ENCODE peak calls at places on chromosomes 12 and 14, in nine cellular contexts. M is heart left ventricle, T is psoas muscle, C is iPS DF 6.9, G is HepG2, L is mammary epithelial cell, H is Peyer's patch, P is A673, A is HCT116. X is an unnamed sample. For H3K4me1, the result is how much of the 10 kb centered on the place peaks cover.

GRCh38 chr12:115227137-115227615 is 543.2 kb upstream of the TBX3 start:
- DNase-seq in M (peak), T (peak), C (no peak), G (peak), L (peak), H (peak), P (no peak), A (peak), X (peak)

GRCh38 chr14:28635387-28635786 is 131.2 kb upstream of the FOXG1 start:
- DNase-seq in M (no peak), T (no peak), C (no peak), G (peak), L (peak), H (no peak), P (peak), A (peak), X (peak)

GRCh38 chr14:81208489-81208888 is 12.3 kb downstream of the GTF2A1 start:
- DNase-seq in M (no peak), T (peak), C (no peak), G (no peak), L (no peak), H (peak), P (no peak), A (no peak), X (no peak)

GRCh38 chr14:35050652-35051051 is 4.6 kb downstream of the FAM177A1 start:
- DNase-seq in M (peak), T (no peak), C (no peak), G (peak), L (no peak), H (no peak), P (peak), A (no peak), X (no peak)

GRCh38 chr12:15819644-15820437 is 30.7 kb upstream of the EPS8 start:
- DNase-seq in M (no peak), T (no peak), C (no peak), G (peak), L (no peak), H (no peak), P (no peak), A (no peak), X (no peak)

GRCh38 chr14:45743884-45744283 is 490.9 kb upstream of the MIS18BP1 start:
- DNase-seq in M (no peak), T (no peak), C (no peak), G (no peak), L (no peak), H (no peak), P (no peak), A (peak), X (no peak)

GRCh38 chr12:78759387-78759786 is 105.2 kb upstream of the SYT1 start:
- DNase-seq in M (no peak), T (no peak), C (no peak), G (peak), L (peak), H (no peak), P (peak), A (no peak), X (no peak)

GRCh38 chr14:63276492-63277342 is 42.0 kb downstream of the GPHB5 start:
- DNase-seq in M (no peak), T (no peak), C (no peak), G (peak), L (peak), H (no peak), P (peak), A (peak), X (no peak)

GRCh38 chr14:103657466-103657865 is 28.5 kb downstream of the KLC1 start:
- DNase-seq in M (no peak), T (no peak), C (no peak), G (no peak), L (no peak), H (no peak), P (no peak), A (no peak), X (no peak)

GRCh38 chr14:51901475-51902024 is 41.1 kb downstream of the GNG2 start:
- DNase-seq in M (no peak), T (no peak), C (no peak), G (no peak), L (no peak), H (no peak), P (no peak), A (no peak), X (no peak)

GRCh38 chr12:127270193-127270592 is 996.8 kb upstream of the TMEM132C start:
- DNase-seq in M (no peak), T (no peak), C (no peak), G (no peak), L (peak), H (no peak), P (no peak), A (no peak), X (no peak)

GRCh38 chr14:58898655-58899316 is 261.0 kb downstream of the DACT1 start:
- DNase-seq in M (no peak), T (no peak), C (no peak), G (no peak), L (peak), H (no peak), P (no peak), A (no peak), X (no peak)

GRCh38 chr12:19992311-19992710 is 376.0 kb upstream of the PDE3A start:
- DNase-seq in M (no peak), T (no peak), C (no peak), G (no peak), L (no peak), H (peak), P (no peak), A (no peak), X (no peak)

GRCh38 chr14:105091335-105092123 is 26.3 kb upstream of the GPR132 start:
- DNase-seq in M (peak), T (no peak), C (no peak), G (peak), L (peak), H (peak), P (no peak), A (peak), X (peak)

GRCh38 chr12:124603910-124604775 is 36.7 kb upstream of the NCOR2 start:
- DNase-seq in M (no peak), T (no peak), C (no peak), G (no peak), L (no peak), H (no peak), P (no peak), A (no peak), X (no peak)

GRCh38 chr14:36498938-36499337 is 21.1 kb downstream of the NKX2-1 start:
- DNase-seq in M (no peak), T (no peak), C (no peak), G (no peak), L (no peak), H (no peak), P (no peak), A (no peak), X (no peak)

GRCh38 chr12:116849216-116849615 is 32.0 kb downstream of the HRK start:
- DNase-seq in M (no peak), T (no peak), C (no peak), G (no peak), L (no peak), H (no peak), P (no peak), A (no peak), X (no peak)

GRCh38 chr14:101077511-101078074 is 174.1 kb upstream of the RTL1 start:
- DNase-seq in M (no peak), T (no peak), C (no peak), G (no peak), L (no peak), H (peak), P (peak), A (no peak), X (no peak)

GRCh38 chr14:40129162-40129561 is 696.9 kb upstream of the FBXO33 start:
- DNase-seq in M (no peak), T (no peak), C (no peak), G (no peak), L (no peak), H (no peak), P (no peak), A (no peak), X (no peak)

GRCh38 chr12:50217202-50217601 is 50.0 kb upstream of the CERS5 start:
- DNase-seq in M (no peak), T (no peak), C (no peak), G (no peak), L (no peak), H (no peak), P (no peak), A (no peak), X (no peak)

GRCh38 chr12:107884769-107885694 is 110.5 kb downstream of the ASCL4 start:
- DNase-seq in M (peak), T (no peak), C (no peak), G (peak), L (peak), H (peak), P (peak), A (peak), X (peak)

GRCh38 chr12:50985322-50985721 is 33.0 kb downstream of the HIGD1C start:
- DNase-seq in M (peak), T (no peak), C (no peak), G (peak), L (peak), H (no peak), P (no peak), A (peak), X (no peak)

GRCh38 chr12:76060111-76060510 is 24.4 kb downstream of the NAP1L1 start:
- DNase-seq in M (no peak), T (no peak), C (no peak), G (no peak), L (no peak), H (no peak), P (no peak), A (no peak), X (no peak)

GRCh38 chr14:54370323-54371125 is 26.3 kb upstream of the CDKN3 start:
- DNase-seq in M (no peak), T (no peak), C (no peak), G (no peak), L (no peak), H (no peak), P (no peak), A (no peak), X (no peak)

GRCh38 chr12:55720894-55721444 is 776 bp downstream of the RDH5 start:
- DNase-seq in M (peak), T (peak), C (no peak), G (peak), L (peak), H (peak), P (no peak), A (peak), X (peak)

GRCh38 chr12:67422081-67422480 is 152.9 kb downstream of the CAND1 start:
- DNase-seq in M (no peak), T (no peak), C (no peak), G (no peak), L (no peak), H (no peak), P (no peak), A (no peak), X (no peak)

GRCh38 chr12:25323774-25324086 is 73.0 kb upstream of the KRAS start:
- DNase-seq in M (no peak), T (no peak), C (no peak), G (no peak), L (no peak), H (no peak), P (no peak), A (no peak), X (no peak)

GRCh38 chr12:7497661-7498060 is 5.9 kb downstream of the CD163 start:
- DNase-seq in M (no peak), T (no peak), C (no peak), G (no peak), L (peak), H (no peak), P (no peak), A (no peak), X (no peak)

GRCh38 chr14:105475269-105475915 is 771 bp downstream of the CRIP2 start:
- DNase-seq in M (peak), T (no peak), C (no peak), G (no peak), L (peak), H (no peak), P (no peak), A (no peak), X (no peak)

GRCh38 chr14:76250345-76250744 is 98.6 kb downstream of the GPATCH2L start:
- DNase-seq in M (no peak), T (no peak), C (no peak), G (no peak), L (no peak), H (no peak), P (no peak), A (no peak), X (no peak)

GRCh38 chr14:76498536-76498935 is 122.6 kb downstream of the ESRRB start:
- DNase-seq in M (no peak), T (no peak), C (no peak), G (no peak), L (no peak), H (peak), P (no peak), A (no peak), X (no peak)

GRCh38 chr12:28313631-28314030 is 123.4 kb downstream of the CCDC91 start:
- DNase-seq in M (peak), T (no peak), C (no peak), G (no peak), L (peak), H (no peak), P (peak), A (no peak), X (no peak)

GRCh38 chr12:53219116-53219955 is 12.3 kb upstream of the ITGB7 start:
- DNase-seq in M (peak), T (peak), C (no peak), G (no peak), L (peak), H (no peak), P (peak), A (no peak), X (no peak)

GRCh38 chr12:53991077-53991460 is 6.1 kb downstream of the HOXC10 start:
- DNase-seq in M (no peak), T (peak), C (no peak), G (no peak), L (peak), H (no peak), P (no peak), A (no peak), X (no peak)

GRCh38 chr12:131882804-131883520 is 11.5 kb upstream of the ULK1 start:
- DNase-seq in M (no peak), T (no peak), C (no peak), G (no peak), L (no peak), H (no peak), P (no peak), A (no peak), X (peak)

GRCh38 chr14:92832137-92832700 is 38.1 kb downstream of the GOLGA5 start:
- DNase-seq in M (no peak), T (no peak), C (no peak), G (no peak), L (no peak), H (no peak), P (no peak), A (no peak), X (no peak)

GRCh38 chr12:73769337-73769736 is 768.3 kb upstream of the ATXN7L3B start:
- DNase-seq in M (no peak), T (no peak), C (no peak), G (peak), L (no peak), H (no peak), P (no peak), A (no peak), X (peak)

DNA sequence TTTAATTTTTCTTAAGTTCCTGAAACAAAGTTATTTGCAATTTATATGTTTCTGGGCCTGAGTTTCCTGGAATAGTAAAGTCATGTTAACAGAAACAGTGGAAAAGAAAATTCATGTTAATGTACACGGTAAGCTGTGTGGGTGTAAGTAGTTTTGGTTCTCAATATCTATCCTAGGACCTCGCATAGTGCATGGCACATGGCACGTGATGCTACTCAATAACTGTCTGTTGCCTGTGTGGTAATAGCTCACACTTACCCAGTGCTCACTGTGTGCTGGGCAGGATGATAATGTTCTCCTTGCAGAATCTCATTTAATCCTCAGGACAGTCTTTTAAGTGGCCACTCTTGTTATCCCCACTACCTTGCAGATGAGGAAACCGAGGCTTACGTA is 100.7 kb downstream of the DUSP16 start:
- DNase-seq in M (no peak), T (no peak), C (no peak), G (no peak), L (no peak), H (no peak), P (no peak), A (no peak), X (no peak)
- H3K4me1 ChIP-seq in M (under half), T (under half), C (under half), G (under half), L (under half), H (under half), P (under half), A (under half), X (under half)

DNA sequence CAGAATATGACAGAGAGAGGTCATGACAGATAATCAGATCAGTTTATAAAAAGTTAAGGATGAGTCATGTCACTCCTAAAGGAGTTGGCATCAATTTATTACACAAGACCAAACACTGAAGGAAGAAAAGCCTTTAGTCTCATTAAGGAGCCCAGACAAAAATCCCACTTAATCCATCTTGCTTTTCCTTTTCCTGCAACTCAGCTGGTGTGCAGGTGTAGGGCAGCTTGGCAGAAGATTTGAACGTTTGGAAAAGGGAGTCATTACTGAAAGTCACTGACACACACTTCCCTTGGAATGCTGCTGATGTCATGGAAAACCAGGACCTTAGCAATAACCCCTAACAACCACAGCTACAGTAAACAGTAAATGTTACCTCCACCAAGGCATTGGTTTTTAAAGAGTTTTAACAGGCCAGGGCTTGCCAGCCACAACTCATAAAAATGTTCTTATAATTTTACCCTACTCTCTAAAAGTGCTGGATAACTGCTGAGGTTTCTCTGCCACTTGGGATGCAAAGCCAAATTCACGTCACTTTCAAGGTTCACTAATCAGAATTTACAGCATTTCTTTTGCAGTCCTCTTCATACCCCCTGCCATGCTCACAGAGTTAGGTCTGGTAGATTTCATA is 320.6 kb downstream of the RAD51B start:
- DNase-seq in M (peak), T (no peak), C (no peak), G (peak), L (peak), H (peak), P (peak), A (peak), X (peak)
- H3K4me1 ChIP-seq in M (under half), T (half or more), C (under half), G (under half), L (half or more), H (under half), P (half or more), A (half or more), X (under half)

DNA sequence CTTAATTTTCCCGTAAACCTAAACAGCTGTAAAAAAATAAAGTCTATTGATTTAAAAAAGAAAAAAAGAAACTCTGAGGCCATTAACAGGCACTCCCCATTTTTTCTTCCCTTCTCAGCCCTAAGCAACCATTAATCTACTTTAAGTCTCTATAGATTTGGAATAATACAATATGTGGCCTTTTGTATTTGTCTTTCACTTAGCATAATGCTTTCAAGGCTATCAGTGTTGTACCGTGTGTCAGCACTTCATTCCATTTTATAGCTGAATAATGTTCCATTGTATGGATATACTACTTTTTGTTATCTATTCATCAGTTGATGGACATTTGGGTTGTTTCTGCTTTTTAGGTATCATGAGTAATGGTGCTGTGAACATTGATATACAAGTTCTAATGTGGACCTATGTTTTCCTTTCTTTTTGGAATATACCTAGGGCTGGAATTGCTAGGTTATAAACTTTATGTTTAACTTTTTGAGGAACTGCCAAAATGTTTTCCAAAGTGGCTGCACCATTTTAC is 15.7 kb downstream of the CREBL2 start:
- DNase-seq in M (no peak), T (no peak), C (no peak), G (no peak), L (no peak), H (no peak), P (no peak), A (no peak), X (no peak)
- H3K4me1 ChIP-seq in M (under half), T (under half), C (under half), G (under half), L (under half), H (under half), P (under half), A (under half), X (under half)

DNA sequence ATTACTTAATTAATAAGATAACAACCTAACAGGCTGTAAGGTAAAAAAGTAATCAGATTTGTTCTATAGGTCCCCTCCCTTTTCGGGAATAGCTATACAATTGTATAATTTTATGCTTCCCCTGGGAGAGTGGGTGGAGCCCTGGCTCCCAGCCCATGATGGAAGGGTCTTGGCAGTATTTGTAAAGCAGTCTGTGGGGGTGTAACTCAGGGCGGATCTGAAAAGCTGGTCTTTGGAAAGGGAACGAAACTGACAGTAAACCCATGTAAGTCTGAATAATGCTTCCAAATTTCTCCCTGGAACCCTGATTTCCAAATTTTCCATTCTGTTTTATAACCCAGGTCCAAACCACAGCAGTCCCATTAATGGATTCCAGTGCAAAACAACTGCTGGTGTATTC is 110.4 kb downstream of the DAD1 start:
- DNase-seq in M (peak), T (no peak), C (no peak), G (no peak), L (no peak), H (no peak), P (peak), A (no peak), X (no peak)
- H3K4me1 ChIP-seq in M (half or more), T (under half), C (under half), G (under half), L (under half), H (under half), P (half or more), A (under half), X (under half)

GRCh38 chr14:68939893-68940613 is 39.0 kb downstream of the ACTN1 start:
- DNase-seq in M (peak), T (peak), C (no peak), G (peak), L (peak), H (peak), P (peak), A (no peak), X (peak)
- H3K4me1 ChIP-seq in M (half or more), T (under half), C (under half), G (half or more), L (half or more), H (under half), P (half or more), A (under half), X (half or more)

DNA sequence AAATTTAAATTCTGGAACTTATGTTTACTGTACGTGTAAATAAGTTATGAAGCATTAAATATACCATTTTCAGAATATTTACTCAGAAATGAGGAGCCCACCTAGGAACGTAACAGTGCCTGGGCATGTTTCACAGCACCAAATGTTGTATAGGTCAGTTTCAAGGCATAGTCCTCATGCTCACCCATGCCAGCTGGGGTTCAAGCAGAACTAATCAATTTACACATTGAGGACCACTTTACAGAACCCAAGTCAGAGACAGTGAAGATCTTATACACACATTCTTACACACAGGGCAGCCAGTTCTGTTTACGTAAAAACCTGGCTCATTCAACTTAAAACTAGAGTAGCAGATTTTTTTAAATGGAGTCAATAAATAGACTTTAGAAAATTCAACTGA is 2.0 kb downstream of the KICS2 start:
- DNase-seq in M (no peak), T (no peak), C (no peak), G (no peak), L (no peak), H (no peak), P (no peak), A (no peak), X (no peak)
- H3K4me1 ChIP-seq in M (under half), T (under half), C (under half), G (under half), L (under half), H (under half), P (under half), A (under half), X (under half)

X was measured in Caco-2.